ENCODE peak calls at places on chromosome 6, in seven cellular contexts. X is HepG2, U is HL-60, N is endothelial cell of umbilical vein, G is transverse colon, M is sigmoid colon, Y is GM23338. R is an unnamed sample.

GRCh38 chr6:33080127-33081089 is 4.6 kb downstream of the HLA-DPB1 start:
- DNase-seq in U (no peak), X (no peak), M (peak), N (peak), G (peak), Y (peak), R (peak)

GRCh38 chr6:163756079-163756478 is 341.6 kb downstream of the QKI start:
- DNase-seq in U (peak), G (peak), X (no peak), M (no peak), N (no peak), Y (no peak), R (no peak)

GRCh38 chr6:63509652-63510352 is 62.5 kb upstream of the LOC128125822 start:
- DNase-seq in U (no peak), N (no peak), M (peak), Y (no peak), X (peak), G (peak), R (peak)

GRCh38 chr6:81748946-81749345 is 3.5 kb downstream of the TENT5A start:
- DNase-seq in M (no peak), G (no peak), U (no peak), Y (no peak), X (no peak), N (peak), R (no peak)

GRCh38 chr6:15036690-15037245 is 209.1 kb upstream of the JARID2 start:
- DNase-seq in M (no peak), Y (no peak), N (no peak), U (no peak), X (peak), G (peak), R (peak)

GRCh38 chr6:168534265-168534664 is 93.3 kb downstream of the SMOC2 start:
- DNase-seq in Y (no peak), X (no peak), M (no peak), G (no peak), U (no peak), N (no peak), R (no peak)

GRCh38 chr6:136378888-136379287 is 89.2 kb upstream of the BCLAF1 start:
- DNase-seq in U (no peak), Y (peak), X (no peak), N (no peak), G (no peak), M (no peak), R (no peak)

GRCh38 chr6:104537185-104537584 is 322.5 kb downstream of the HACE1 start:
- DNase-seq in N (peak), X (no peak), G (no peak), M (no peak), U (no peak), Y (no peak), R (no peak)

GRCh38 chr6:160013987-160014868 is 45.3 kb downstream of the IGF2R start:
- DNase-seq in X (peak), Y (no peak), G (peak), M (no peak), U (no peak), N (no peak), R (no peak)

GRCh38 chr6:96520851-96521115 is 823 bp upstream of the UFL1 start:
- DNase-seq in N (no peak), X (no peak), Y (no peak), U (no peak), M (no peak), G (no peak), R (no peak)

GRCh38 chr6:116010400-116011095 is 50.1 kb downstream of the FRK start:
- DNase-seq in G (peak), M (peak), N (peak), U (peak), X (peak), Y (peak), R (peak)

GRCh38 chr6:135880066-135880972 is 28.8 kb downstream of the PDE7B start:
- DNase-seq in X (no peak), U (no peak), G (peak), Y (no peak), N (no peak), M (no peak), R (no peak)

GRCh38 chr6:84768442-84769174 is 4.2 kb upstream of the TBX18 start:
- DNase-seq in M (no peak), U (no peak), X (no peak), Y (peak), N (peak), G (no peak), R (no peak)

GRCh38 chr6:126620747-126621146 is 280.8 kb downstream of the CENPW start:
- DNase-seq in X (no peak), G (no peak), U (no peak), M (no peak), Y (no peak), N (no peak), R (no peak)

GRCh38 chr6:46998436-46999017 is 43.6 kb downstream of the ADGRF1 start:
- DNase-seq in U (no peak), X (no peak), M (no peak), G (no peak), N (no peak), Y (no peak), R (no peak)

GRCh38 chr6:12147557-12148316 is 135.6 kb downstream of the HIVEP1 start:
- DNase-seq in Y (no peak), U (no peak), X (no peak), M (no peak), G (no peak), N (no peak), R (no peak)
- TF ChIP-seq CTCF in Y (no peak), U (no peak), X (no peak), M (no peak), G (no peak), N (no peak), R (no peak)

GRCh38 chr6:66183982-66184555 is 477.0 kb upstream of the EYS start:
- DNase-seq in X (no peak), U (no peak), Y (no peak), M (no peak), G (no peak), N (no peak), R (no peak)
- H3K4me3 ChIP-seq in X (no peak), U (no peak), Y (no peak), M (no peak), G (no peak), N (no peak), R (no peak)

GRCh38 chr6:145323652-145324051 is 411.7 kb downstream of the EPM2A start:
- DNase-seq in M (no peak), U (no peak), Y (no peak), G (no peak), N (no peak), X (no peak), R (no peak)
- TF ChIP-seq POLR2AphosphoS5 in M (no peak), U (no peak), Y (no peak), G (no peak), N (no peak), X (no peak), R (no peak)

GRCh38 chr6:170151235-170152110 is 139.4 kb downstream of the DLL1 start:
- DNase-seq in U (no peak), N (no peak), X (no peak), Y (no peak), G (no peak), M (peak), R (no peak)

GRCh38 chr6:170149681-170150589 is 140.9 kb downstream of the DLL1 start:
- DNase-seq in G (no peak), M (peak), N (no peak), U (no peak), Y (no peak), X (no peak), R (no peak)

GRCh38 chr6:170152111-170152926 is 138.6 kb downstream of the DLL1 start:
- DNase-seq in N (peak), G (peak), U (no peak), M (no peak), Y (no peak), X (no peak), R (no peak)

GRCh38 chr6:170148709-170149470 is 142.0 kb downstream of the DLL1 start:
- DNase-seq in N (no peak), G (no peak), Y (no peak), U (no peak), X (no peak), M (peak), R (no peak)

GRCh38 chr6:170150590-170150945 is 140.3 kb downstream of the DLL1 start:
- DNase-seq in X (no peak), M (no peak), Y (no peak), N (no peak), U (no peak), G (no peak), R (no peak)
- TF ChIP-seq CTCF in X (no peak), M (no peak), Y (peak), N (no peak), U (no peak), G (no peak), R (no peak)

GRCh38 chr6:148530394-148530923 is 187.8 kb downstream of the SASH1 start:
- DNase-seq in G (no peak), X (no peak), U (no peak), N (peak), M (no peak), Y (peak), R (no peak)
- H3K4me3 ChIP-seq in G (no peak), X (no peak), U (no peak), N (peak), M (no peak), Y (no peak), R (no peak)

GRCh38 chr6:45666844-45667243 is 289.1 kb upstream of the SUPT3H start:
- DNase-seq in M (no peak), Y (no peak), X (no peak), U (no peak), N (no peak), G (no peak), R (no peak)

GRCh38 chr6:45667766-45668165 is 290.0 kb upstream of the SUPT3H start:
- DNase-seq in Y (no peak), X (no peak), N (no peak), G (no peak), M (no peak), U (no peak), R (no peak)

GRCh38 chr6:45668705-45669104 is 291.0 kb upstream of the SUPT3H start:
- DNase-seq in X (no peak), N (no peak), U (no peak), G (no peak), M (no peak), Y (no peak), R (no peak)

GRCh38 chr6:45665859-45666258 is 288.1 kb upstream of the SUPT3H start:
- DNase-seq in M (no peak), U (no peak), N (no peak), G (no peak), X (no peak), Y (no peak), R (no peak)

DNA sequence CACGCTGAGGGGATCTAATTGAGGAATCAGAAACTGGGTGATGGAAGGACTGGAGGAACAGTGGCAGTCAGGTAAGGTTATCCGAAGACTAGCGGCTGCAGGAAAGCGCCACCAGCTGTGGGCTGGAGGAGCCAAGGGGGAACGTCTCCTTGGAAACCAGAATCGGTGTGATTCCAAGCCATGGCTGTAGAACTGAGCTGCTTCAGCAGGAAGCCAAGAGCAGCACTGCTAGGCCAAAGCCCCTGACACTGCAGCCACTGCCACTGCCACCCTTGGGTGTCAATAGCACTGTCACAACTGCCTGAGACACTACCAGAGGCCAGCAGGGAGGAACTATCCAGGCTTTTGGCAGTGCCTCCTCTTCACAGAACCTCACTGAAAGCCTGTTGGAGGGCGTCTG is 289.5 kb upstream of the SUPT3H start:
- DNase-seq in X (no peak), Y (peak), G (no peak), U (no peak), N (no peak), M (no peak), R (no peak)
- TF ChIP-seq POLR2AphosphoS5 in X (no peak), Y (no peak), G (no peak), U (no peak), N (no peak), M (no peak), R (no peak)

GRCh38 chr6:39092124-39092523 is 22.9 kb downstream of the SAYSD1 start:
- DNase-seq in Y (peak), U (no peak), G (no peak), X (peak), M (no peak), N (no peak), R (no peak)
- TF ChIP-seq CTCF in Y (peak), U (no peak), G (no peak), X (peak), M (no peak), N (no peak), R (no peak)

R was measured in breast epithelium.